ENCODE peak calls at places on chromosomes 4 and X, in four cellular contexts. T is HepG2, G is GM12878, Y is SK-N-SH. M is an unnamed sample.

GRCh38 chrX:68647156-68647957 is at the start of gene STARD8:
- DNase-seq in T (peak; percentile 2), G (no peak), Y (peak; percentile 75), M (peak; percentile 61)

GRCh38 chrX:109952985-109953905 is 49.7 kb upstream of the TMEM164 start:
- DNase-seq in T (no peak), G (peak; percentile 12), Y (no peak), M (no peak)

GRCh38 chr4:102091656-102092055 is 253.6 kb downstream of the SLC39A8 start:
- DNase-seq in T (no peak), G (no peak), Y (no peak), M (no peak)

GRCh38 chr4:182555997-182556418 is 312.8 kb downstream of the TENM3 start:
- DNase-seq in T (no peak), G (no peak), Y (no peak), M (no peak)

GRCh38 chrX:76148753-76149152 is 24.1 kb upstream of the PBDC1 start:
- DNase-seq in T (peak; percentile 17), G (peak; percentile 45), Y (no peak), M (peak; percentile 37)

GRCh38 chrX:53223955-53224859 is 800 bp downstream of the KDM5C start:
- DNase-seq in T (peak; percentile 13), G (no peak), Y (peak; percentile 58), M (peak; percentile 44)

GRCh38 chr4:64582492-64582891 is 173.2 kb upstream of the TECRL start:
- DNase-seq in T (no peak), G (no peak), Y (no peak), M (no peak)

GRCh38 chrX:47030339-47030738 is 47.9 kb upstream of the RGN start:
- DNase-seq in T (peak; percentile 53), G (peak; percentile 2), Y (peak; percentile 41), M (no peak)

GRCh38 chr4:173486714-173487392 is 43.2 kb downstream of the HAND2 start:
- DNase-seq in T (no peak), G (no peak), Y (no peak), M (no peak)

GRCh38 chr4:147733614-147734344 is 1.9 kb downstream of the ARHGAP10 start:
- DNase-seq in T (no peak), G (no peak), Y (peak; percentile 24), M (no peak)

GRCh38 chr4:23861897-23862296 is 27.9 kb downstream of the PPARGC1A start:
- DNase-seq in T (peak; percentile 74), G (no peak), Y (no peak), M (no peak)

GRCh38 chrX:150062292-150063137 is 124.2 kb upstream of the EOLA2 start:
- DNase-seq in T (no peak), G (no peak), Y (no peak), M (no peak)

GRCh38 chrX:45007598-45007997 is 134.6 kb downstream of the KDM6A start:
- DNase-seq in T (no peak), G (peak; percentile 50), Y (no peak), M (no peak)

GRCh38 chrX:22800360-22800759 is 199.4 kb upstream of the DDX53 start:
- DNase-seq in T (no peak), G (no peak), Y (no peak), M (no peak)

GRCh38 chr4:128386761-128387599 is 99.4 kb upstream of the PGRMC2 start:
- DNase-seq in T (no peak), G (no peak), Y (peak; percentile 67), M (no peak)

DNA sequence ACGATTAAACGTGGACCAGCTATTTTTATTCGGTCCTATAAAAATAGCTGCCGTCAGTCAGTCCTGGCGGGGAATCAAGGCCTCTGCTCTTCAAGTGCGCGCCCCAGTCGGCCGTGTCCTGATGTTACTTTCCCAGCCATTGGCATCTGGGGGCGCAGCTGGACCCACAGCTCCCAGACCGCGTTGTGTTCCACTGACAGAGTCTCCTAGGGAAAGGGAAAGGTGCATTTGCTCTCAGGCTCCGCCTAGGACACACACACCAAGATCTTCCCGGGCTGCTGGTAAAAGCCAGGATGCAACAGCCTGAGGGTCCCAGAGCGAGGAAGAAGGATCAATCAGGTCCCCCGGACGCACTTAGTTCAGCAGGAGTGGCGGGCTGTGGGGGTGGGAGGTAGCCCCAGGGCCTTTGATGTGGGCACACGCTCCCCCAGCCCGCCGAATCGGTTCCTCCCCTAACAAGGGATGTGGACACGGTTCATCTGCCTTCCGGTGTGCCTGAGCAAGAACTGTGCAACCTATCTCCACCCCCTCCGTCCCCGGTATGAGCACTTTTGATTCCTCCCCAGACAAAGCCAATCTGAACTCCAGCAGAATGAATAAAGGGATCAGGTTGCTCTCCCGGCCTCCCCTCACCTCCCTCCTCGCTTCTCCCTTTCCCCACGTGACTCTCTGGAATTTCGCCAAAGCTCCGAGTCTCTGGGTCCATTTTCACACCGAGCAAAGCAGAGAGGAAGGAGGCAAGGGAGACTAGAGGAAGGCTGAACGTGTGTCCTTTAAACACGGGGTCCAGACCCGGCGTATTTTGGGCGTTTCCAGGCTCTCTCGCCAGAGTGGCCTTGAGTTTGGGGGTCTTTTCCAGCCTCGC is 626 bp upstream of the FRAS1 start:
- DNase-seq in T (peak; percentile 92), G (no peak), Y (peak; percentile 75), M (no peak)
- TF ChIP-seq TCF12 in T (no peak), G (no peak), Y (no peak), M (no peak)

DNA sequence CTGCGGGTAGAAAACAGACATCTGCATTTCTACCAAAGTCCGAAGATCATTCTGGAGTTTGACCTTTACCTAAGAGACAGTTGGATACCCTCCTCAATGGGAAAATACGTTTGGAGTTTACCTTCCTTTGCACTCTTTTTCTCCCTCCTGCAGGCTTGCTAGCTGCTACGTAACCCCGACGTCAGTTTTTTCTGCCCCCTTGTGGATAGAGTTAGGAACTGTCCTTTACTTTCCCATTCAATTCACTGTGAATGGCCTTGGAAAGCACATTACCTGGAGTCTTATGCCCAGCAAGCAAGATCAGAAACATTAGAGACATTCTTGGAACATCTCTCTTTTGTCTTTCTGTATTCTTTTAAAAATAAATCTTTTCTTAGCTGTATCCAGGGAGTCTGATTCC is 250.7 kb downstream of the NAP1L3 start:
- DNase-seq in T (peak; percentile 0), G (no peak), Y (peak; percentile 19), M (no peak)
- TF ChIP-seq TCF12 in T (no peak), G (no peak), Y (no peak), M (no peak)

GRCh38 chr4:7031526-7032449 is 11.4 kb upstream of the TADA2B start:
- DNase-seq in T (no peak), G (no peak), Y (no peak), M (no peak)
- TF ChIP-seq TCF12 in T (no peak), G (no peak), Y (no peak), M (no peak)

GRCh38 chr4:74654230-74654681 is 140.1 kb downstream of the BTC start:
- DNase-seq in T (peak; percentile 97), G (peak; percentile 21), Y (no peak), M (no peak)
- TF ChIP-seq TCF12 in T (no peak), G (no peak), Y (peak; percentile 35), M (no peak)

GRCh38 chrX:65871671-65872311 is 168.1 kb downstream of the VSIG4 start:
- DNase-seq in T (peak; percentile 41), G (peak; percentile 50), Y (no peak), M (peak; percentile 42)
- TF ChIP-seq TCF12 in T (no peak), G (no peak), Y (no peak), M (no peak)

DNA sequence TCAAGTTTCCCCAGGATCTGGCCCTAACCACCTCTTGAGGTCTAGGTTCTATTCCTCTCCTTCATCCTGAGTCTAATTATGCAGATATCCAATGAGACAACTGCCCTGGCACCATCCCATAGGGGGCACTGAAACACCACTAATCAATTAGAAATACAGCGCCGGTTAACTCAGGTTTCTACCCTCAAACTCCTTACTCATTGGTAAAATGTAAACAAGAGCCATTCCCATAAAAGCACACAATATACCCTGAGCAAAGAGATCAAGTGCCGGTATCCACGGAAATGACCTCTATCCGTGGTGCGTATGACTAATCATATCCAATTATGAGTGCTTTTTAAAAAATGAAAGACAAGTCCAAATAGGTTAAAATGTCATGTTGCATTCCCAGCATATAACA is 141.3 kb downstream of the MAML3 start:
- DNase-seq in T (peak; percentile 70), G (no peak), Y (peak; percentile 33), M (no peak)
- TF ChIP-seq TCF12 in T (no peak), G (no peak), Y (no peak), M (no peak)

M was measured in H1.